ENCODE peak calls at places on chromosomes 3 and 15, in seven cellular contexts. C, V, W, J, G, E and Y are unnamed samples.

GRCh38 chr15:81293728-81294500 is 30.0 kb downstream of the STARD5 start:
- DNase-seq in J (no peak), V (no peak), G (no peak), W (no peak), C (no peak), E (no peak), Y (no peak)

GRCh38 chr15:68412218-68412617 is 19.7 kb downstream of the ITGA11 start:
- DNase-seq in V (no peak), G (peak), C (no peak), W (peak), J (no peak), E (no peak), Y (no peak)

GRCh38 chr3:23203651-23204111 is 554 bp downstream of the UBE2E2 start:
- DNase-seq in E (peak), C (peak), G (peak), W (peak), V (no peak), J (peak), Y (no peak)

GRCh38 chr3:39927479-39927878 is 118.1 kb downstream of the MYRIP start:
- DNase-seq in W (no peak), J (no peak), E (no peak), V (no peak), G (no peak), C (no peak), Y (no peak)

GRCh38 chr15:39942101-39942752 is 8.3 kb downstream of the EIF2AK4 start:
- DNase-seq in E (peak), V (no peak), J (no peak), G (no peak), C (peak), W (no peak), Y (peak)

GRCh38 chr3:129663045-129663446 is 56.6 kb upstream of the PLXND1 start:
- DNase-seq in C (no peak), W (peak), V (no peak), G (no peak), E (peak), J (no peak), Y (peak)

GRCh38 chr15:64895285-64896065 is 16.2 kb upstream of the ANKDD1A start:
- DNase-seq in C (peak), G (no peak), E (no peak), J (peak), W (no peak), V (no peak), Y (no peak)

GRCh38 chr3:124246949-124247348 is 255.0 kb upstream of the ROPN1 start:
- DNase-seq in W (no peak), E (no peak), G (no peak), V (no peak), J (no peak), C (peak), Y (no peak)

GRCh38 chr3:179840985-179841384 is 188.1 kb downstream of the USP13 start:
- DNase-seq in W (no peak), V (no peak), G (no peak), E (no peak), J (no peak), C (peak), Y (no peak)

GRCh38 chr3:172846103-172846561 is 95.6 kb downstream of the ECT2 start:
- DNase-seq in C (no peak), V (no peak), W (no peak), E (no peak), G (no peak), J (no peak), Y (no peak)

GRCh38 chr3:5227812-5228211 is 40.3 kb downstream of the EDEM1 start:
- DNase-seq in W (no peak), G (no peak), J (no peak), V (no peak), E (peak), C (peak), Y (no peak)

GRCh38 chr3:50358355-50358926 is 880 bp downstream of the TMEM115 start:
- DNase-seq in V (no peak), E (no peak), C (no peak), J (no peak), W (no peak), G (no peak), Y (no peak)

GRCh38 chr3:127644641-127645040 is 15.7 kb downstream of the PODXL2 start:
- DNase-seq in J (no peak), V (no peak), C (no peak), W (no peak), E (no peak), G (no peak), Y (no peak)

GRCh38 chr3:43062556-43063040 is 43.3 kb downstream of the POMGNT2 start:
- DNase-seq in G (no peak), E (no peak), W (no peak), J (no peak), V (no peak), C (no peak), Y (peak)

GRCh38 chr3:58521002-58521670 is 15.9 kb downstream of the ACOX2 start:
- DNase-seq in W (no peak), J (no peak), G (no peak), V (no peak), E (no peak), C (no peak), Y (peak)

GRCh38 chr3:49636883-49637609 is 37.1 kb upstream of the APEH start:
- DNase-seq in V (no peak), J (no peak), E (no peak), W (no peak), G (no peak), C (no peak), Y (no peak)

GRCh38 chr3:120450261-120450913 is 405 bp downstream of the FSTL1 start:
- DNase-seq in J (peak), C (no peak), E (no peak), V (peak), G (peak), W (no peak), Y (peak)

GRCh38 chr3:172289583-172289982 is 158.7 kb downstream of the GHSR start:
- DNase-seq in J (peak), E (no peak), V (no peak), C (no peak), W (peak), G (no peak), Y (peak)

GRCh38 chr15:70127797-70128756 is 30.4 kb upstream of the TLE3 start:
- DNase-seq in J (no peak), G (no peak), W (no peak), C (no peak), E (no peak), V (no peak), Y (no peak)

GRCh38 chr3:102926618-102927017 is 491.8 kb downstream of the ZPLD1 start:
- DNase-seq in E (no peak), G (no peak), W (peak), C (no peak), V (no peak), J (no peak), Y (peak)

GRCh38 chr3:132083583-132084372 is 49.0 kb upstream of the CPNE4 start:
- DNase-seq in V (no peak), E (peak), C (no peak), G (no peak), J (no peak), W (peak), Y (peak)

GRCh38 chr15:28098766-28099554 is at the start of gene OCA2:
- DNase-seq in G (peak), V (peak), E (no peak), W (peak), J (peak), C (peak), Y (peak)

GRCh38 chr15:70315431-70315830 is 217.7 kb upstream of the TLE3 start:
- DNase-seq in W (no peak), V (no peak), G (no peak), C (no peak), J (no peak), E (no peak), Y (peak)

GRCh38 chr3:147200545-147200944 is 205.8 kb downstream of the ZIC4 start:
- DNase-seq in E (no peak), V (no peak), W (no peak), C (peak), G (no peak), J (peak), Y (no peak)

GRCh38 chr3:45785626-45786150 is 10.6 kb downstream of the SLC6A20 start:
- DNase-seq in V (no peak), C (no peak), E (no peak), W (no peak), G (peak), J (no peak), Y (no peak)

GRCh38 chr3:59480486-59480995 is 430.7 kb upstream of the CFAP20DC start:
- DNase-seq in V (no peak), C (peak), E (peak), W (no peak), G (no peak), J (peak), Y (no peak)

GRCh38 chr3:146078031-146078430 is 83.0 kb downstream of the PLOD2 start:
- DNase-seq in C (peak), W (no peak), E (no peak), G (no peak), V (no peak), J (no peak), Y (no peak)

GRCh38 chr3:146085678-146086077 is 75.3 kb downstream of the PLOD2 start:
- DNase-seq in G (no peak), V (no peak), J (no peak), C (no peak), E (no peak), W (no peak), Y (no peak)

GRCh38 chr3:146077181-146077580 is 83.8 kb downstream of the PLOD2 start:
- DNase-seq in G (no peak), C (peak), E (no peak), J (no peak), W (no peak), V (no peak), Y (no peak)

GRCh38 chr3:146086211-146086610 is 74.8 kb downstream of the PLOD2 start:
- DNase-seq in E (no peak), C (peak), W (no peak), V (no peak), J (no peak), G (no peak), Y (no peak)

DNA sequence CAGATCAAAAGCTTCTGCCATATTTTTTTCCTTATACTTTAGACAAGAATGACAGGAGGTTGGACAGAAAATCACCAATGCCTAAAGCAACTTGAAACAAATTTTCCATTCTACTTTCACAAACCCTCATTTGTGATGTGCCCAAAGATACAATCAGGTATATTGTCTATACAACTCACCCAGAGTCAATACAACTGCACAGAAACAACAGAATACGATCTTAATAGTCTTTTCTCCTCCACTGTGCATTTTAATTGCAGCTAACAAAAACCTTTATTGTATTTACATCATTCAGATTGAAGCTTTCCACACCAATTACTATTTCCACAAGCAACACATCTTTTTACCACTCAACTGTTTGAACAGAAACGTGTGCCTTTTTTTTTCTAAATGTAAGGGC is 80.4 kb downstream of the PLOD2 start:
- DNase-seq in J (no peak), E (no peak), C (no peak), V (no peak), W (no peak), G (no peak), Y (no peak)
- H3K23ac ChIP-seq in J (no peak), E (no peak), C (no peak), V (no peak), W (no peak), G (no peak), Y (no peak)

DNA sequence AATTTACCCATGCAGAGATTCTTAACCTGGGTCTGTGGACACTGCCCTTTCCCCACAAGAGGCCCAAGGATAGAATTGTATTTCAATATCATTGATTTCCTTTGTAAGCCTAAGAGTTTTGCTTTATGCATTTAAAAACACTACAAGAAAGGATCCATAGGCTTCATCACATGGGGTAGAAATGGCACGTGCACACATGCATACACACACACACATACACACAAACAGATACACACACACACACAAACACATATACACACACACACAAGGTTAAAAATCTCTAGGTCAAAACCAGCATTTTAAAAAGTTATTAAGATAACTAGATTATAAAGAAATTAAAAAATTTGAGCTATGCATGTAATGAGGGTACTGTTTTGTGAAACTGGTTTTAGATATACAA is 35.5 kb upstream of the CD47 start:
- DNase-seq in E (no peak), V (no peak), W (no peak), G (no peak), C (no peak), J (no peak), Y (no peak)
- H3K27ac ChIP-seq in E (no peak), V (no peak), W (no peak), G (no peak), C (no peak), J (no peak), Y (no peak)

GRCh38 chr3:37826933-37827332 is 34.7 kb upstream of the CTDSPL start:
- DNase-seq in G (no peak), J (no peak), E (no peak), W (no peak), V (no peak), C (no peak), Y (no peak)
- H3K23ac ChIP-seq in G (no peak), J (no peak), E (no peak), W (no peak), V (no peak), C (no peak), Y (no peak)

GRCh38 chr15:92833493-92834271 is 66.4 kb upstream of the CHD2 start:
- DNase-seq in E (no peak), J (no peak), V (no peak), G (no peak), C (no peak), W (no peak), Y (no peak)
- H3K27ac ChIP-seq in E (no peak), J (peak), V (peak), G (no peak), C (peak), W (no peak), Y (no peak)

GRCh38 chr15:71551566-71551965 is 258.8 kb upstream of the NR2E3 start:
- DNase-seq in G (no peak), W (no peak), E (no peak), J (no peak), C (no peak), V (no peak), Y (no peak)
- H3K23ac ChIP-seq in G (no peak), W (no peak), E (no peak), J (no peak), C (no peak), V (no peak), Y (no peak)

GRCh38 chr3:70849911-70850699 is 537.7 kb upstream of the MDFIC2 start:
- DNase-seq in E (no peak), C (peak), G (no peak), V (no peak), J (peak), W (no peak), Y (peak)
- H3K27ac ChIP-seq in E (no peak), C (peak), G (no peak), V (no peak), J (peak), W (no peak), Y (no peak)

GRCh38 chr3:99620077-99620476 is 18.3 kb upstream of the COL8A1 start:
- DNase-seq in C (no peak), V (no peak), E (peak), G (no peak), J (no peak), W (no peak), Y (peak)
- H3K23ac ChIP-seq in C (no peak), V (no peak), E (no peak), G (no peak), J (no peak), W (no peak), Y (no peak)